ENCODE peak calls at places on chromosomes 7 and 10, in four cellular contexts. F is CD4-positive, alpha-beta T cell; G is upper lobe of left lung; W is cardiac fibroblast. S is an unnamed sample.

GRCh38 chr10:33524966-33525365 is 190.5 kb upstream of the NRP1 start:
- DNase-seq in F (no peak), G (no peak), W (peak), S (no peak)

GRCh38 chr10:15791816-15792524 is 68.3 kb downstream of the MINDY3 start:
- DNase-seq in F (no peak), G (no peak), W (peak), S (no peak)

GRCh38 chr10:6348091-6348862 is 145.5 kb downstream of the PFKFB3 start:
- DNase-seq in F (peak), G (peak), W (no peak), S (no peak)

GRCh38 chr7:73520673-73521635 is 1.1 kb downstream of the BAZ1B start:
- DNase-seq in F (no peak), G (no peak), W (peak), S (no peak)

GRCh38 chr10:129605986-129606518 is 139.0 kb downstream of the MGMT start:
- DNase-seq in F (no peak), G (no peak), W (no peak), S (no peak)

GRCh38 chr7:34991938-34992840 is 45.1 kb downstream of the DPY19L1 start:
- DNase-seq in F (peak), G (peak), W (peak), S (no peak)

GRCh38 chr10:113924664-113925063 is 70.2 kb downstream of the NHLRC2 start:
- DNase-seq in F (no peak), G (no peak), W (no peak), S (no peak)

GRCh38 chr7:13742719-13743640 is 246.5 kb downstream of the ETV1 start:
- DNase-seq in F (no peak), G (peak), W (peak), S (peak)

GRCh38 chr10:51867956-51868355 is 168.6 kb upstream of the CSTF2T start:
- DNase-seq in F (no peak), G (no peak), W (peak), S (no peak)

GRCh38 chr10:113268186-113268585 is 284.7 kb upstream of the HABP2 start:
- DNase-seq in F (no peak), G (no peak), W (no peak), S (no peak)

GRCh38 chr7:92834661-92835139 is 1.7 kb downstream of the CDK6 start:
- DNase-seq in F (no peak), G (peak), W (no peak), S (no peak)

GRCh38 chr7:120337308-120337907 is 64.4 kb downstream of the KCND2 start:
- DNase-seq in F (no peak), G (no peak), W (peak), S (peak)

GRCh38 chr10:25451401-25451800 is 276.6 kb downstream of the GPR158 start:
- DNase-seq in F (no peak), G (no peak), W (no peak), S (no peak)

GRCh38 chr7:151806204-151806603 is 70.7 kb downstream of the PRKAG2 start:
- DNase-seq in F (no peak), G (no peak), W (no peak), S (no peak)

GRCh38 chr10:29184601-29185000 is 104.3 kb upstream of the LYZL1 start:
- DNase-seq in F (no peak), G (no peak), W (no peak), S (no peak)

GRCh38 chr10:95300140-95300539 is 9.3 kb upstream of the PDLIM1 start:
- DNase-seq in F (no peak), G (no peak), W (no peak), S (no peak)

GRCh38 chr10:79047875-79048638 is 20.7 kb upstream of the ZMIZ1 start:
- DNase-seq in F (peak), G (peak), W (no peak), S (no peak)

GRCh38 chr7:158779061-158779992 is 50.0 kb downstream of the ESYT2 start:
- DNase-seq in F (no peak), G (peak), W (no peak), S (no peak)

GRCh38 chr7:151244156-151244870 is 4.2 kb downstream of the SMARCD3 start:
- DNase-seq in F (peak), G (peak), W (peak), S (peak)

GRCh38 chr7:129644634-129645230 is 33.2 kb downstream of the NRF1 start:
- DNase-seq in F (no peak), G (no peak), W (peak), S (peak)

GRCh38 chr10:116312091-116312490 is 12.2 kb upstream of the CCDC172 start:
- DNase-seq in F (no peak), G (no peak), W (no peak), S (no peak)

GRCh38 chr7:48786951-48787350 is 137.4 kb upstream of the CDC14C start:
- DNase-seq in F (no peak), G (no peak), W (no peak), S (no peak)

GRCh38 chr7:137078781-137079180 is 210.3 kb downstream of the CHRM2 start:
- DNase-seq in F (no peak), G (no peak), W (no peak), S (no peak)

GRCh38 chr7:157949711-157950110 is 612.9 kb downstream of the DNAJB6 start:
- DNase-seq in F (no peak), G (no peak), W (peak), S (no peak)

GRCh38 chr10:96374639-96374984 is 15.8 kb upstream of the OPALIN start:
- DNase-seq in F (no peak), G (no peak), W (no peak), S (no peak)

GRCh38 chr7:131231381-131232220 is 96.1 kb upstream of the MKLN1 start:
- DNase-seq in F (peak), G (peak), W (peak), S (no peak)

GRCh38 chr10:15211464-15211979 is 43.0 kb upstream of the NMT2 start:
- DNase-seq in F (no peak), G (no peak), W (peak), S (no peak)

GRCh38 chr7:501526-501925 is 18.1 kb downstream of the PDGFA start:
- DNase-seq in F (no peak), G (no peak), W (no peak), S (no peak)